ENCODE peak calls at places on chromosomes 13 and 19, in five cellular contexts. O is breast epithelium, H is heart left ventricle, X is mesendoderm, W is caudate nucleus. S is an unnamed sample.
A peak's percentile ranks its signal among the peaks of the same experiment; 100 is the strongest.

GRCh38 chr13:106987435-106987800 is 419.5 kb upstream of the ARGLU1 start:
- DNase-seq in O (no peak), W (no peak), H (peak; percentile 61), X (no peak), S (no peak)

GRCh38 chr13:96710166-96710866 is 284.0 kb downstream of the OXGR1 start:
- DNase-seq in H (no peak), O (no peak), W (no peak), X (peak; percentile 63), S (no peak)

GRCh38 chr19:2332341-2333026 is 4.0 kb downstream of the SPPL2B start:
- DNase-seq in O (no peak), H (no peak), W (no peak), X (no peak), S (no peak)

GRCh38 chr19:7637374-7638256 is 705 bp downstream of the STXBP2 start:
- DNase-seq in O (no peak), H (peak; percentile 79), W (no peak), X (no peak), S (no peak)

GRCh38 chr13:104920091-104920490 is 1615.4 kb downstream of the EFNB2 start:
- DNase-seq in W (no peak), H (no peak), O (no peak), X (no peak), S (no peak)

GRCh38 chr19:30390356-30390988 is 18.3 kb downstream of the ZNF536 start:
- DNase-seq in O (no peak), X (no peak), W (no peak), H (no peak), S (no peak)

GRCh38 chr19:3150739-3151329 is 15.0 kb downstream of the GNA15 start:
- DNase-seq in O (no peak), W (no peak), H (no peak), X (no peak), S (no peak)

GRCh38 chr19:10290439-10290875 is 705 bp downstream of the ICAM5 start:
- DNase-seq in H (no peak), X (peak; percentile 21), O (no peak), W (no peak), S (no peak)

GRCh38 chr13:91167706-91168459 is 179.6 kb upstream of the MIR17HG start:
- DNase-seq in H (no peak), W (no peak), X (no peak), O (no peak), S (no peak)

GRCh38 chr19:17306285-17306714 is 628 bp downstream of the MRPL34 start:
- DNase-seq in O (no peak), W (no peak), X (no peak), H (no peak), S (no peak)

GRCh38 chr13:93304868-93305613 is 78.4 kb downstream of the GPC6 start:
- DNase-seq in X (peak; percentile 58), W (no peak), H (no peak), O (no peak), S (no peak)

GRCh38 chr13:41603917-41604316 is 146.6 kb downstream of the RGCC start:
- DNase-seq in H (no peak), O (no peak), X (no peak), W (no peak), S (no peak)

GRCh38 chr13:99960663-99961440 is 10.7 kb downstream of the ZIC5 start:
- DNase-seq in O (no peak), H (no peak), X (no peak), W (no peak), S (no peak)

GRCh38 chr13:113933901-113934300 is 40.0 kb downstream of the C13orf46 start:
- DNase-seq in H (peak; percentile 43), O (no peak), W (no peak), X (no peak), S (no peak)

GRCh38 chr19:55257461-55258411 is 1.1 kb downstream of the PPP6R1 start:
- DNase-seq in W (no peak), H (no peak), X (peak; percentile 40), O (no peak), S (no peak)

GRCh38 chr19:12937243-12938053 is 961 bp upstream of the CALR start:
- DNase-seq in W (peak; percentile 10), X (peak; percentile 90), O (no peak), H (no peak), S (no peak)

GRCh38 chr13:28094311-28094710 is 6.1 kb downstream of the FLT3 start:
- DNase-seq in X (no peak), W (no peak), O (no peak), H (no peak), S (no peak)

DNA sequence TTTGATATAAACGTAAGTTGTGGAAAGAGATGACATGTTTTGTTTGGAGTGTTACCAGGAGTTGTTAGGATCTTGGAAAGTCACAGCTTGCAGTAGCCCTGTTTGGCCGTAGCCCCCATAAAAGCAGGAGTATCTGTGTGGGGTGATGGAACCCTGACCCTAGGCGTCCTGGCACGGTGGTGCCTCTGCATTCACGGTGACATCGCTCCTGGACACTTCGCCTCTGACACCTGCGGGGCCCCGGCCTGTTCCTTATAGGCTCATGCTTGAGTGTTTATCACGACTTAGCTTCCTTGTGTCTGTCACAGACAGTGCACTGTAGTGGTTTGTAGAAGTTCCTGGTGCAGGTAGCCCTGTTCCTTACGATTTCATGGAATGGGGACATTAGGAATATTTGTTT is 74.2 kb downstream of the ATP11A start:
- DNase-seq in O (no peak), W (no peak), H (no peak), X (no peak), S (no peak)
- H3K27ac ChIP-seq in O (no peak overlapping the region), W (no peak overlapping the region), H (no peak overlapping the region), X (no peak overlapping the region), S (no peak overlapping the region)

GRCh38 chr19:39825531-39826076 is 8.4 kb downstream of the DYRK1B start:
- DNase-seq in H (peak; percentile 67), O (no peak), W (no peak), X (no peak), S (no peak)
- H3K27ac ChIP-seq in H (no peak overlapping the region), O (peak overlapping the region; percentile 78), W (no peak overlapping the region), X (no peak overlapping the region), S (no peak overlapping the region)

DNA sequence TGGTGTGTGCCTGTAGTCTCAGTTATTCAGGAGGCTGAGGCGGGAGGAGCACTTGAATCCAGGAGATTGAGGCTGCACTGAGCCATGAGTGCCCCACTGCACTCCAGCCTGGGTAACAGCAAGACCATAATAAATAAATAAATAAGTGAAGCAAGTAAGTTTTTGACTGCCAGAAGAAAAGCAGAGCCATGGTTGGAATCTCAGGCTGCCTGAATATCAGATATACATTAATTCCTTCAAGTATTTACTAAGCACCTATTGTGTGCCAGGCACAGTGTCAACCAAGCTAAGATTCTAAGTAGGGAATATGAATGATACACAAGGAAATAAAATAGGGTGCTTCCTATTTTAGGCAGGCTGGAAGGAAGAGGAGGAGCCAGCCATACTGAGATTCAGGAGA is 1.4 kb downstream of the GDF15 start:
- DNase-seq in W (no peak), X (no peak), O (no peak), H (no peak), S (no peak)
- H3K27ac ChIP-seq in W (no peak overlapping the region), X (no peak overlapping the region), O (peak overlapping the region; percentile 1), H (no peak overlapping the region), S (no peak overlapping the region)

DNA sequence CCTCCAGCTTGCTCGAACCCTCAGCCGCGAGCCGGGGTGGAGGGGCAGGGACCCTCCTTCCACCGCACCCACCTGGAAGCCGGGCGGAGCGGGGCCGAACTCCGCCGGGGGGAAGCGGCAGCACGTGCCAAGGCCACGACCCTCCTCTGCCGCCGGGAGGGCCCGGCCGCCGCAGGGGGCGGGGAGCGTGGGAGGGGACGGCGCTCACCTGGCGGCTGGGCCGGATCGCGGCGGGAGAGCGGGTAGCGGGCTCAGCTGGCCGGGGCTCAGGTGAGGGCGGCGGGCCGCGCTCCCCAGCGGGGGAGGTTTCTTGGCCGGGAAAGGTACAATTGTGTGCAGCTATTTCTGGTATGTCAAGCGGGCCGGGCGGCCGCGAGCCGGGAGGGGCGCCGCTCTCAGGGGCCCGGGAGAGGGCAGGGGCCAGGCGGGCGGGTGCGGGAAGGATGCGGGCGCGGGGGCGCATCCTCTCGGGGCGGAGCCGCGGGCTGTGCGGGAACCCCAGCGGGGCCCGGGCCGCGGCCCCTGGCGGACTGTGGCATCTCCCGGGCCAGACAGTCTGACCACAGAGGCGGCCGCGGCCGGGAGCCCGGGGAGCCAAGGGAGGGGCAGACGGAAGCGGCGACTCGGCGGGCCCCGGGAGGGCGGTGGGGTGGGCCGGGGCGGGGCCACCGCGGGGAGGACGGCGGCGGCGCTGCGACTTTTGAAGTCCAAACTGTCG is at the start of gene LMO7:
- DNase-seq in O (peak; percentile 57), W (no peak), X (peak; percentile 89), H (peak; percentile 85), S (no peak)
- H3K27ac ChIP-seq in O (peak within 1 kb of the TSS; percentile 97), W (no peak within 1 kb of the TSS), X (peak within 1 kb of the TSS; percentile 82), H (peak within 1 kb of the TSS; percentile 46), S (peak within 1 kb of the TSS; percentile 67)

GRCh38 chr13:30370916-30371521 is 51.3 kb upstream of the UBE2L5 start:
- DNase-seq in O (no peak), H (no peak), X (no peak), W (no peak), S (no peak)

GRCh38 chr13:30375436-30375835 is 46.9 kb upstream of the UBE2L5 start:
- DNase-seq in H (no peak), X (no peak), O (no peak), W (no peak), S (no peak)

GRCh38 chr13:30370146-30370545 is 52.1 kb upstream of the UBE2L5 start:
- DNase-seq in X (no peak), H (no peak), W (no peak), O (no peak), S (no peak)

GRCh38 chr13:30373727-30374126 is 48.6 kb upstream of the UBE2L5 start:
- DNase-seq in H (no peak), W (no peak), O (no peak), X (no peak), S (no peak)

DNA sequence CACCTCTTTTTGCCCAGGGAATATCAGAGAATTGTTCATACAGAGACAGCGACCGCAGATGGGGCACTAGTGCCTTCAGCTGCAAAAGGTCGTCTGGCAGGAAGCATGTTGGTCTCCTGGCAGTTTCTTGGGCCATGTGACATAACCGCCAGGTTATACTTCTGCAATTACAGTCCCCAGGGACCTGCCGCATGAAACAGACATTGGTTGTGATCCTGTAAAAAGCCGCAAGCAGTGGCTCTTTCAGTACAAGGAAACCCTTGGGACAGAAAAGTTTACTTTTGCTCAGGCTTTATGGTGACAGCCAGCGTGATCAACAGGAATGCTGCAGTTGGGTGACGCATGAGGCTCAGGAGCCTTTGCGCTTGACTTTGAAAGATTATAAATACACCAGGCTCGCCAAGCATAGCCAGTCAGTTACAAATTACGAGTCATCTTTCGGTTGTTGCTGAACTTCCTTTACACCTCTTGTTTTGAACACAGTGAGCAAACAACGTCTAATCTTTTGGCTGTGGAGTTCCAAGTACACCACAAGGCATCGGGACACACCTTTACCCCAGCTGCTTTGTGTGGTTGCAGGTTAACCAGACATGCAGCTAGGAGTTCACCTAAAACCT is 50.5 kb upstream of the UBE2L5 start:
- DNase-seq in W (no peak), H (no peak), X (no peak), O (no peak), S (no peak)
- H3K27ac ChIP-seq in W (no peak overlapping the region), H (no peak overlapping the region), X (no peak overlapping the region), O (no peak overlapping the region), S (no peak overlapping the region)

GRCh38 chr19:11549386-11549953 is 9.6 kb downstream of the ELOF1 start:
- DNase-seq in W (no peak), X (no peak), H (no peak), O (no peak), S (no peak)

GRCh38 chr19:11551603-11552235 is 7.3 kb downstream of the ELOF1 start:
- DNase-seq in H (peak; percentile 65), W (no peak), X (peak; percentile 65), O (no peak), S (no peak)

GRCh38 chr19:11548315-11548700 is 9.7 kb downstream of the CNN1 start:
- DNase-seq in X (no peak), O (no peak), H (no peak), W (no peak), S (no peak)

GRCh38 chr19:11552666-11553372 is 6.2 kb downstream of the ELOF1 start:
- DNase-seq in H (no peak), X (no peak), W (no peak), O (no peak), S (no peak)

GRCh38 chr19:11550265-11550664 is 8.8 kb downstream of the ELOF1 start:
- DNase-seq in X (no peak), O (no peak), W (no peak), H (no peak), S (no peak)
- H3K27ac ChIP-seq in X (no peak overlapping the region), O (peak overlapping the region; percentile 19), W (no peak overlapping the region), H (no peak overlapping the region), S (peak overlapping the region; percentile 65)